ENCODE peak calls at places on chromosomes 3 and 15, in four cellular contexts. H, U, G and C are unnamed samples. For H3K4me1 and H3K36me3, the result is how much of the 10 kb centered on the place peaks cover.

GRCh38 chr3:172189213-172189612 is 149.8 kb downstream of the FNDC3B start:
- DNase-seq in H (no peak), U (no peak), G (no peak), C (no peak)

GRCh38 chr3:60708191-60708975 is 542.9 kb downstream of the FHIT start:
- DNase-seq in G (peak), U (no peak), H (no peak), C (no peak)

GRCh38 chr3:196440041-196440537 is 7.9 kb upstream of the UBXN7 start:
- DNase-seq in U (no peak), G (no peak), H (no peak), C (no peak)

GRCh38 chr15:60076582-60077263 is 72.6 kb downstream of the FOXB1 start:
- DNase-seq in H (no peak), U (no peak), G (no peak), C (no peak)

GRCh38 chr3:99710094-99710493 is 71.7 kb downstream of the COL8A1 start:
- DNase-seq in G (no peak), U (no peak), H (no peak), C (no peak)

GRCh38 chr3:34364345-34364744 is 565.9 kb downstream of the PDCD6IP start:
- DNase-seq in U (no peak), G (no peak), H (no peak), C (no peak)

GRCh38 chr15:80072285-80072684 is 12.8 kb downstream of the ZFAND6 start:
- DNase-seq in H (no peak), U (no peak), G (peak), C (no peak)

GRCh38 chr3:42667523-42668402 is 14.3 kb downstream of the ZBTB47 start:
- DNase-seq in G (no peak), U (no peak), H (no peak), C (peak)

GRCh38 chr3:83034806-83035703 is 1273.6 kb upstream of the GBE1 start:
- DNase-seq in U (no peak), G (no peak), H (no peak), C (peak)

GRCh38 chr3:61093364-61093763 is 157.9 kb downstream of the FHIT start:
- DNase-seq in H (no peak), G (no peak), U (no peak), C (no peak)

GRCh38 chr15:83652606-83653204 is 1.2 kb upstream of the ADAMTSL3 start:
- DNase-seq in G (no peak), H (no peak), U (no peak), C (no peak)

GRCh38 chr15:46961795-46962194 is 755.5 kb upstream of the SEMA6D start:
- DNase-seq in G (peak), H (no peak), U (no peak), C (no peak)

GRCh38 chr15:70555713-70556112 is 207.6 kb downstream of the UACA start:
- DNase-seq in U (no peak), G (no peak), H (no peak), C (no peak)

GRCh38 chr15:90029024-90029423 is 27.9 kb downstream of the ZNF710 start:
- DNase-seq in U (peak), H (no peak), G (no peak), C (no peak)

GRCh38 chr3:9111349-9112265 is 137.8 kb downstream of the SRGAP3 start:
- DNase-seq in G (no peak), U (no peak), H (peak), C (no peak)

GRCh38 chr15:81006124-81006523 is 5.4 kb downstream of the TLNRD1 start:
- DNase-seq in G (no peak), H (no peak), U (no peak), C (no peak)

GRCh38 chr3:62758296-62759066 is 116.7 kb downstream of the CADPS start:
- DNase-seq in H (no peak), G (no peak), U (no peak), C (no peak)

GRCh38 chr3:51622402-51622801 is 48.6 kb upstream of the TEX264 start:
- DNase-seq in U (no peak), G (peak), H (no peak), C (no peak)

GRCh38 chr15:101528108-101528916 is 38.8 kb upstream of the PCSK6 start:
- DNase-seq in G (peak), H (peak), U (peak), C (peak)

GRCh38 chr3:126293370-126294082 is 63.7 kb downstream of the KLF15 start:
- DNase-seq in U (no peak), G (no peak), H (peak), C (no peak)

GRCh38 chr3:5105050-5105449 is 17.0 kb upstream of the ARL8B start:
- DNase-seq in H (no peak), U (no peak), G (no peak), C (no peak)

GRCh38 chr3:127158614-127159221 is 34.2 kb upstream of the PRR23E start:
- DNase-seq in H (no peak), G (peak), U (no peak), C (no peak)

GRCh38 chr15:66655511-66655910 is 46.5 kb upstream of the SMAD6 start:
- DNase-seq in U (no peak), G (no peak), H (no peak), C (no peak)

GRCh38 chr3:48399387-48400172 is 27.6 kb downstream of the FBXW12 start:
- DNase-seq in G (no peak), U (peak), H (no peak), C (peak)

GRCh38 chr15:31274496-31275330 is 51.9 kb upstream of the KLF13 start:
- DNase-seq in U (peak), G (peak), H (no peak), C (peak)

GRCh38 chr3:151367448-151367847 is 17.1 kb downstream of the P2RY12 start:
- DNase-seq in H (no peak), G (no peak), U (no peak), C (no peak)

GRCh38 chr15:81108427-81108826 is 25.6 kb upstream of the CFAP161 start:
- DNase-seq in U (no peak), G (peak), H (no peak), C (no peak)

GRCh38 chr15:31270767-31271166 is 55.9 kb upstream of the KLF13 start:
- DNase-seq in H (no peak), G (no peak), U (peak), C (no peak)

GRCh38 chr3:152083058-152083457 is 185.7 kb upstream of the MBNL1 start:
- DNase-seq in U (no peak), H (no peak), G (no peak), C (no peak)

GRCh38 chr3:156425651-156426050 is 129.3 kb downstream of the SSR3 start:
- DNase-seq in G (no peak), U (no peak), H (no peak), C (no peak)

GRCh38 chr15:70795311-70795665 is 31.9 kb upstream of the UACA start:
- DNase-seq in G (peak), U (no peak), H (no peak), C (no peak)

GRCh38 chr3:16836505-16837237 is 48.1 kb upstream of the PLCL2 start:
- DNase-seq in G (no peak), H (no peak), U (no peak), C (no peak)

GRCh38 chr3:16839271-16840110 is 45.3 kb upstream of the PLCL2 start:
- DNase-seq in U (no peak), H (no peak), G (no peak), C (no peak)

GRCh38 chr3:16840111-16840444 is 44.7 kb upstream of the PLCL2 start:
- DNase-seq in U (no peak), G (no peak), H (no peak), C (no peak)

GRCh38 chr3:16838561-16838960 is 46.2 kb upstream of the PLCL2 start:
- DNase-seq in H (no peak), U (peak), G (no peak), C (no peak)

DNA sequence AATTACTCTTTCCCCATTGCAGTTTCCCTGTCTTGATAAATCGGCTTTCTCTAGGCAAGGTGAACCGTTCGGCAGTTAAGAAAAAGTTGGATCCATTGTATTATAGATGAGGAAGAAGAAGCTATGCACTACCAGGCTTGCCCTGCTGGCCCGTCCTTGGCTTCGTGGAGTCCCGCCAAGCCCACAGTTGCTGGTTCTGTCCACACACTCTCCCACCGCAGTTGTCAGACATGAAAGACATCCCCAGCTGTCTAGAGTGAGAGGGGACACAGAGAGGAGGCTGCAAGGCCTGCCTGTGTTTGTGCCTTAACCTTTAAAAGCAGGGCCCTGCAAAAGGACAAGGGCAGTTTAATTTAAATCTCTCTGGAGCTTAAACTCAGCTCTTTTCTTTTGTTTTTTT is 47.2 kb upstream of the PLCL2 start:
- DNase-seq in U (peak), H (peak), G (no peak), C (no peak)
- H3K4me1 ChIP-seq in U (half or more), H (under half), G (under half), C (under half)

GRCh38 chr3:116739678-116740077 is 30.1 kb downstream of the TUSC7 start:
- DNase-seq in U (no peak), G (no peak), H (no peak), C (no peak)
- H3K36me3 ChIP-seq in U (under half), G (under half), H (under half), C (under half)

DNA sequence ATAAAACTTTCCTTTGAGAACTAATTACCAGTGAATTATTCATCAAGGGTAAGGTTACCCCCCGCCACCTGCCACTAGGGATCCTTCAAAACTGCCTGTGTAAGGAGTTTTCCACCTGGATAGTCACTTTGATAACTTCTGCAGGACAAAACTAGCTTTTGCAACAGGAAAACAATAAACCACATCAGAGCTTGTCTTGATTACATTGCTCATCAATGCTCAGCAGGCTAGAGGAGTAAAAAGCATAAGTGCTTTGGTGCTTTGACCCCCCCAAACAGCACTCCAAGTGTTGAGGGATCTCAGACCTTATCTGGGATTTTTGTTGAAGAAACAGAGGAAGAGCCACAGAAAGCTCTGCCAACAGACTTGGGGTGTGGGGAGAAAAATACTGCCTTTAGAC is 10.8 kb upstream of the PHLDB2 start:
- DNase-seq in G (no peak), H (no peak), U (no peak), C (no peak)
- H3K4me1 ChIP-seq in G (under half), H (under half), U (under half), C (under half)

GRCh38 chr3:186810597-186810996 is 4.3 kb upstream of the RFC4 start:
- DNase-seq in G (no peak), H (no peak), U (no peak), C (no peak)
- H3K36me3 ChIP-seq in G (under half), H (under half), U (under half), C (under half)

DNA sequence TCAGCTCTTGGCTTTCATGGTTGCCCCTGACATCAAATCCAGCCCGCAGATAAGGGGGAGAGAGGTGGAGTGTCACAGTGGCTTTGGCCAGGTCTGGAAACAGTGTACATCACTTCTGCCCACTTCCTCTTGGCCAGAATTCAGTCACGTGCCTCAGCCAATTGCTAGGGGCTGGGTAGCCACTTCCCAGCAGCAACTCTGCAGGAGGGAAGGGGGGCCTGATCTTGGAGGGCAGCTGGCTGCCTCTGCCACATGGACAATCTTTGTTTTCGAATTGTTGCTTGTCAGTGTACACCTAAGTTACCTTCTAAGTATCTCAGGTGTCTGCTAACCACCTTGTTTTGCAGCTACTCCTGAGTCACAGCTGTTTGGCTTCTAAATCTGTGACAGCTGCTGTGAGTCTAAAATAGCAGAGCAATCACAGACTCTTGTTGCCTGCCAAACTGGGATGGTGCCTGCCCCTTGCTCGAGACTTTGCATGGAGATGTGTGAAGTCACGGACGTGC is 41.0 kb upstream of the LIMD1 start:
- DNase-seq in U (no peak), H (peak), G (peak), C (no peak)
- H3K4me1 ChIP-seq in U (under half), H (under half), G (under half), C (under half)

DNA sequence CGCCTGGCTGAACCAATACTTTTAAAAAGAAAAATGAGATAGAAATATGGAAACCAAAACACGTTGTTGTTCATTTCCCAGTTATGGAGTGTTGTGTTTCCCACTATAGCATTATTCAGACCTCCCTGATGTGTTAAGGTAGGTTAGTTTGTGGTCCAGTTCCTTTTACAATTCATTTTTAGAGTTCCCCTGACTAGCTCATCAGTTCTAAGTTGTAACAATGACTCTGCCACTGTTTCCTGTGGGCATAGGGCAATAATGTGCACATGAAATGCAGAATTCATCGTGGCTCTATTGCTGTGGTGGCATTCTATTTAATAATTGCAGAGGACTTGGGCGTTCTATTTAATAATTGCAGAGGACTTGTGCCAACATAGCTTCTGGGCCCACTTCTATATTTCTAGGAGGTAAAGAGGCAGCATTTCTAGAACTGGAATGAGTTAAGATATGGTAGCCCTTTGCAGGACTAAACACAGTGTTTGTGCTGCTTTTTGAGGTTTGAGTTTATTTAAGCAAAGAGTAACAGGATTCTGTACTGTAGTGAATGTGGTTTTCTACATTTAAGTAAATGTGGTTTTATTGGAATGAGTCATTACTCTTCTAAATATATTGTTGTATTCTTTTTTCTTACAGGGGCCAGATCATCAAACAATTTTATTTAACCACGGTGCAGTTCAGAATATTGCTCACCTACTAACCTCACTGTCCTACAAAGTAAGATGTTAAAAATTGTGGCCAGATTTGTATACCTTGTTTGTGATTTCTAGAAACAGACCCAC is 47.5 kb downstream of the ARMC8 start:
- DNase-seq in U (no peak), G (no peak), H (no peak), C (no peak)
- H3K36me3 ChIP-seq in U (under half), G (half or more), H (half or more), C (under half)

GRCh38 chr3:71231680-71232079 is 351.8 kb downstream of the FOXP1 start:
- DNase-seq in U (no peak), H (no peak), G (no peak), C (no peak)
- H3K4me1 ChIP-seq in U (under half), H (under half), G (under half), C (under half)

GRCh38 chr15:85583404-85584390 is 203.3 kb downstream of the AKAP13 start:
- DNase-seq in U (no peak), G (peak), H (no peak), C (no peak)
- H3K36me3 ChIP-seq in U (under half), G (under half), H (under half), C (under half)

GRCh38 chr15:58587481-58587880 is 155.7 kb downstream of the LIPC start:
- DNase-seq in G (no peak), H (no peak), U (no peak), C (no peak)

GRCh38 chr15:58583171-58583908 is 151.5 kb downstream of the LIPC start:
- DNase-seq in H (no peak), U (no peak), G (no peak), C (no peak)

GRCh38 chr15:58584789-58585461 is 153.1 kb downstream of the LIPC start:
- DNase-seq in U (no peak), H (no peak), G (no peak), C (no peak)

GRCh38 chr15:58588096-58588495 is 156.3 kb downstream of the LIPC start:
- DNase-seq in H (no peak), U (no peak), G (no peak), C (no peak)

GRCh38 chr15:58585668-58586461 is 154.1 kb downstream of the LIPC start:
- DNase-seq in G (no peak), U (no peak), H (no peak), C (no peak)
- H3K4me1 ChIP-seq in G (under half), U (under half), H (under half), C (under half)

DNA sequence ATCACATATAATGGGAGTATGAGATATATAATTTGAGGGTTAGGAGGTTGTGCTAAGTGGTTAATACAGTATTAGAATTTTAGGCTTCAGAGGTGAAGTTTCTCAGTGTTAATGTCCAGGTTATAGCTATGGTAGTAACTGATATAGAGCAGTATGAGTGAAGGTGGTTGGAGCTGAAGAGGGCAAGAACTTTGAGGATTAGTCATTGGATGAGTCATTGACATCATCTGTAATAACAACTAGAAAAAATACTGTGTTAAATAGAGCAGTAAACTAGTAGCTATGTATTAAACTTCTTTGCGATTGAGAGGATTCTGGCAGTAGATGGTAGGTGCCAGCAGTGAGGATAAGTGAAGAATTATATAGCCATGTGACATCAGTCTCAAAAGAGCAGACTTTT is 47.5 kb upstream of the EIF3J start:
- DNase-seq in U (no peak), H (no peak), G (peak), C (no peak)
- H3K36me3 ChIP-seq in U (under half), H (half or more), G (half or more), C (under half)